ENCODE peak calls at places on chromosomes 12 and 14, in nine cellular contexts. A is B cell; J is stimulated activated CD4-positive, alpha-beta T cell treated with anti-CD3 and anti-CD28 coated beads, Interleukin-2, amount 100 ng/mL, for 48 hours; D is NCI-H226; U is left ventricle myocardium inferior; K is mucosa of gallbladder; O is HEK293T; M is posterior cingulate gyrus; H is LoVo. N is an unnamed sample.

GRCh38 chr12:113220593-113221180 is 577 bp upstream of the TPCN1 start:
- DNase-seq in D (no peak), M (no peak), A (no peak), H (no peak), O (no peak), K (no peak), U (no peak), J (no peak), N (no peak)

GRCh38 chr12:24573621-24574020 is 375.3 kb downstream of the BCAT1 start:
- DNase-seq in K (no peak), H (no peak), O (no peak), M (no peak), A (no peak), D (no peak), U (no peak), J (no peak), N (no peak)

GRCh38 chr14:23512156-23512555 is 39.4 kb downstream of the ZFHX2 start:
- DNase-seq in J (peak), U (no peak), H (no peak), O (no peak), K (no peak), A (no peak), D (no peak), M (peak), N (no peak)

GRCh38 chr14:74488788-74489397 is 4.2 kb downstream of the NPC2 start:
- DNase-seq in H (peak), M (no peak), U (no peak), O (no peak), D (peak), K (no peak), A (no peak), J (no peak), N (no peak)

GRCh38 chr14:102275866-102276265 is 29.1 kb downstream of the MOK start:
- DNase-seq in M (no peak), O (no peak), K (no peak), H (no peak), J (no peak), A (no peak), D (no peak), U (no peak), N (no peak)

GRCh38 chr12:43284441-43284840 is 267.6 kb downstream of the ADAMTS20 start:
- DNase-seq in U (no peak), M (no peak), A (no peak), J (no peak), O (no peak), H (no peak), D (no peak), K (no peak), N (no peak)

GRCh38 chr14:99955826-99956455 is 109.3 kb upstream of the EVL start:
- DNase-seq in J (no peak), K (no peak), U (no peak), H (no peak), D (no peak), A (no peak), O (no peak), M (no peak), N (no peak)

GRCh38 chr14:103109789-103110415 is 13.4 kb upstream of the TNFAIP2 start:
- DNase-seq in M (no peak), H (no peak), K (no peak), D (peak), J (no peak), U (no peak), O (no peak), A (no peak), N (peak)

GRCh38 chr12:14993117-14993516 is 20.3 kb downstream of the PDE6H start:
- DNase-seq in D (no peak), H (no peak), A (no peak), J (no peak), O (no peak), U (no peak), K (no peak), M (no peak), N (no peak)

GRCh38 chr14:71703477-71703876 is 228.8 kb upstream of the RGS6 start:
- DNase-seq in K (no peak), U (no peak), O (no peak), J (no peak), H (no peak), M (no peak), A (no peak), D (no peak), N (peak)

GRCh38 chr12:56931474-56931978 is 2.7 kb downstream of the SDR9C7 start:
- DNase-seq in K (peak), U (no peak), H (no peak), M (no peak), D (peak), J (no peak), A (no peak), O (no peak), N (peak)

N was measured in left kidney.